ENCODE peak calls at places on chromosomes 12 and 14, in five cellular contexts. E is ascending aorta, D is body of pancreas, A is SK-N-SH, T is vagina. V is an unnamed sample.

GRCh38 chr12:3077572-3078081 is 448 bp downstream of the TSPAN9 start:
- DNase-seq in E (no peak), D (peak; percentile 31), A (no peak), T (no peak), V (peak; percentile 29)

GRCh38 chr12:24955389-24955788 is 6.5 kb upstream of the BCAT1 start:
- DNase-seq in E (no peak), D (no peak), A (no peak), T (no peak), V (no peak)

GRCh38 chr12:44507471-44507870 is 368.6 kb downstream of the NELL2 start:
- DNase-seq in E (no peak), D (no peak), A (no peak), T (no peak), V (no peak)

GRCh38 chr14:96162265-96162664 is 42.4 kb upstream of the BDKRB2 start:
- DNase-seq in E (no peak), D (no peak), A (no peak), T (no peak), V (no peak)

GRCh38 chr12:6369916-6370575 is 5.3 kb downstream of the SCNN1A start:
- DNase-seq in E (no peak), D (no peak), A (no peak), T (no peak), V (no peak)

GRCh38 chr14:89681086-89682018 is 264.3 kb upstream of the FOXN3 start:
- DNase-seq in E (no peak), D (no peak), A (no peak), T (no peak), V (no peak)

GRCh38 chr12:4438834-4439596 is 6.6 kb downstream of the FGF6 start:
- DNase-seq in E (no peak), D (no peak), A (no peak), T (no peak), V (no peak)

GRCh38 chr14:58077621-58078020 is 74.4 kb downstream of the ARMH4 start:
- DNase-seq in E (no peak), D (no peak), A (no peak), T (no peak), V (no peak)

GRCh38 chr12:25155031-25155576 is 39.9 kb downstream of the DNAI7 start:
- DNase-seq in E (no peak), D (no peak), A (peak; percentile 35), T (no peak), V (no peak)

GRCh38 chr12:93135286-93136239 is 206.5 kb upstream of the EEA1 start:
- DNase-seq in E (no peak), D (no peak), A (no peak), T (no peak), V (no peak)

GRCh38 chr12:6950944-6951540 is at the start of gene PTPN6:
- DNase-seq in E (no peak), D (no peak), A (peak; percentile 11), T (no peak), V (no peak)

GRCh38 chr12:51174501-51174900 is 1.6 kb upstream of the TFCP2 start:
- DNase-seq in E (no peak), D (no peak), A (no peak), T (no peak), V (no peak)

GRCh38 chr14:80762829-80763228 is 178.7 kb downstream of the CEP128 start:
- DNase-seq in E (no peak), D (no peak), A (no peak), T (no peak), V (no peak)

GRCh38 chr12:49967777-49968250 is 4.9 kb upstream of the AQP6 start:
- DNase-seq in E (no peak), D (no peak), A (no peak), T (no peak), V (no peak)

GRCh38 chr12:49965836-49966235 is 4.2 kb downstream of the AQP5 start:
- DNase-seq in E (no peak), D (no peak), A (no peak), T (no peak), V (peak; percentile 30)

GRCh38 chr12:49966511-49967041 is 4.9 kb downstream of the AQP5 start:
- DNase-seq in E (no peak), D (no peak), A (no peak), T (no peak), V (no peak)

GRCh38 chr12:49968431-49968830 is 4.3 kb upstream of the AQP6 start:
- DNase-seq in E (no peak), D (no peak), A (peak; percentile 8), T (no peak), V (no peak)

GRCh38 chr12:49967042-49967776 is 5.5 kb downstream of the AQP5 start:
- DNase-seq in E (peak; percentile 36), D (peak; percentile 90), A (peak; percentile 94), T (no peak), V (peak; percentile 88)
- H3K4me3 ChIP-seq in E (peak overlapping the region; percentile 51), D (no peak overlapping the region), A (peak overlapping the region; percentile 64), T (peak overlapping the region; percentile 42), V (peak overlapping the region; percentile 18)

GRCh38 chr12:125856899-125857298 is 791.7 kb downstream of the AACS start:
- DNase-seq in E (no peak), D (no peak), A (no peak), T (no peak), V (no peak)
- TF ChIP-seq CTCF in E (no peak), D (no peak), A (no peak), T (no peak), V (no peak)

DNA sequence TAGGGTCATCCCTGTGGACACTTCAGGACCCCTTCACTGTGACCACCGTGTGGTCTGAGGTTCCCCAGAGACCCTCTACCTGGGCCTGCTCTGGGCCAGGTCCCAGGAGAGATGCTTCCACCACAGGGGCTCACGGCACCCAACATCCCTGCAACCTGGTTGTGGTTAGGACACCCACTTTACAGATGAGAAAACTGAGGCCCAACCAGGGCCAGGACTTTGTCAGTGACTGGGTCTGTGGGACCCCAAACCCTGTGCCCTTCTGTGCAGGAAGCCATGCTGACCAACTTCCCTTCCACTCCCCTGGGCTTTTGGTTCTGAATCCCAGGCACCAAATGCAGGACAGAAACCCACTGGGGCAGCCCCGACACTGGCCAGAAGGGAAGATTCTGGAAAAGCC is 21.6 kb downstream of the BEGAIN start:
- DNase-seq in E (no peak), D (no peak), A (no peak), T (no peak), V (no peak)
- H3K27me3 ChIP-seq in E (peaks cover 23% of the 10 kb centered on the region), D (no peaks in the 10 kb centered on the region), A (peaks cover 18% of the 10 kb centered on the region), T (peaks cover 9% of the 10 kb centered on the region), V (peaks cover 3% of the 10 kb centered on the region)

DNA sequence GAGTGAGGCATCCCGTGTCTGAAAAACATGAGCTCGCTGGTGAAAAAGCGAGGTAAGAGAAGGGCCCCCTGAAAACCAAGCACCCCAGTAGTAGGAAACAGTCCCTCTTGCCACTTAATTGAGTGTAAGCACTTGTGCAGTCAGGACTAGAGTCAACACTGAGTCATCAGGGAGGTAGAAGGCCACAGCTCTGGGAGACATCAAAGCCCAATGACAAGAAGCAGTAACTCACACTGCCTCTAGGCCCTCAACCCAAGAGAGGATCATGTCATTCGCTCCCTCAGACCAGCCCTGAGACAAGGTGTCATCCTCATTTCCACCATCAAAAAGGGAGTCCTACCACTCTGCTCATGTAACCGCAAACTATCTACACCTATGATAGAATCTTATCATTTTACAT is 17.8 kb downstream of the POMT2 start:
- DNase-seq in E (no peak), D (no peak), A (no peak), T (no peak), V (no peak)
- H3K4me3 ChIP-seq in E (no peak overlapping the region), D (no peak overlapping the region), A (no peak overlapping the region), T (no peak overlapping the region), V (no peak overlapping the region)

GRCh38 chr12:111673503-111673902 is 12.3 kb downstream of the BRAP start:
- DNase-seq in E (no peak), D (no peak), A (peak; percentile 37), T (no peak), V (peak; percentile 15)
- TF ChIP-seq CTCF in E (peak; percentile 25), D (no peak), A (peak; percentile 61), T (no peak), V (peak; percentile 15)

GRCh38 chr12:112803620-112804279 is 12.2 kb downstream of the RPH3A start:
- DNase-seq in E (no peak), D (no peak), A (no peak), T (no peak), V (no peak)
- H3K27me3 ChIP-seq in E (no peaks in the 10 kb centered on the region), D (no peaks in the 10 kb centered on the region), A (no peaks in the 10 kb centered on the region), T (no peaks in the 10 kb centered on the region), V (no peaks in the 10 kb centered on the region)

DNA sequence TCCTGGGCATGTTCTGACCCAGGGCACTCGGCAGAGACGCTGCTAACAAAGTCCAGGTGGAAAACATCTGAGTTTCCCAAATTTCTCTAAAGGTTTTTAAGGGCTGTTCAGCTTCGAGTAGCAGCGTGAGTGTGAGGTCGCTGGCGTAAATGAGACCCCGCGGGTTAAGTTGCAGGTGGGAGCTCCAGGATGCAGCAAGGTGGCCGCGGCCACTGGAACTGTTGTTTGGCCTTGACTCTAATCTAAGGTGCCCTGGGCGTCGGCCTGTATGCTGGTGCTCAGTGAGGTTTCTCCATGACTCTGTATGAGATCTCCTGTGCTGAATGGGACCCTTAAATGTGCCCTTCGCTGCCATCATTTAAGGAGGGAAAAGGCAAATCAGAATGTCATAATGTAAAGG is 50.7 kb downstream of the ELK3 start:
- DNase-seq in E (no peak), D (no peak), A (no peak), T (no peak), V (no peak)
- H3K4me3 ChIP-seq in E (no peak overlapping the region), D (no peak overlapping the region), A (no peak overlapping the region), T (no peak overlapping the region), V (no peak overlapping the region)

DNA sequence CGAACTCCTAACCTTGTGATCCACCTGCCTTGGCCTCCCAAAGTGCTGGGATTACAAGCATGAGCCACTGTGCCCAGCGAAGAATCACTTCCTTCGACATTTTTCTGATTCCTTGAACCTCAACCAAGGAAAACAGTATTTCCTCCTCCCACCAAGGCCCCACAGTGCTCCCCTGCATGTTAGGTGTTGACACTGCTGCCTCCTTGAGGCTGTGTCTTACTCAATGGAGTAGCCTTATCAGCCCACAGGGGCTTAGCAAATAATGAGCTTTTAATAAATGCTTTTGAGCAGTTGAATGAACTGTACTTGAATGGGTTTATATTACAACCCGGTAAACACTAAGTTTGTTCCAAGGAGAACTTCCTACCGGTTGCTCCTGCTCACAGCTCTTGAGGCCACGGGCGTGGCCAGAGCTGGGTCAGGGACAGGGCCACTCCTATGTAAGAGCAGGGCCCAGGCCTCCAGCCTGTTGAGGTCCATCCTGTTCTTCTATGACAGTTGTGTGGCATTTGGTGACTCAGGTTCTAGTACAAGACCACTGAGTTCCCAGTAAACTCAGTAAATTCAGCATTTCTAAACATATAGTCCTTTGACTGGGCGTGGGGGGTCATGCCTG is 36.8 kb upstream of the TUBA1A start:
- DNase-seq in E (no peak), D (no peak), A (no peak), T (no peak), V (no peak)
- TF ChIP-seq CTCF in E (no peak), D (no peak), A (peak; percentile 39), T (no peak), V (no peak)

GRCh38 chr12:112577473-112578334 is 159.0 kb downstream of the PTPN11 start:
- DNase-seq in E (no peak), D (no peak), A (no peak), T (no peak), V (no peak)
- H3K27me3 ChIP-seq in E (no peaks in the 10 kb centered on the region), D (no peaks in the 10 kb centered on the region), A (no peaks in the 10 kb centered on the region), T (no peaks in the 10 kb centered on the region), V (no peaks in the 10 kb centered on the region)